ENCODE peak calls at places on chromosomes 13 and 19, in four cellular contexts. Q is IMR-90, I is endothelial cell of umbilical vein, X is GM12878. H is an unnamed sample.
A peak's percentile ranks its signal among the peaks of the same experiment; 100 is the strongest.

GRCh38 chr19:18789883-18790565 is 1.1 kb downstream of the COMP start:
- DNase-seq in Q (no peak), I (no peak), X (no peak), H (peak; percentile 78)

GRCh38 chr13:80297503-80297902 is 43.4 kb downstream of the SPRY2 start:
- DNase-seq in X (no peak), Q (no peak), I (no peak), H (no peak)

GRCh38 chr13:73417012-73417615 is 358.3 kb downstream of the KLF5 start:
- DNase-seq in Q (no peak), I (no peak), X (no peak), H (no peak)

GRCh38 chr19:5172859-5173577 is 167.6 kb downstream of the PTPRS start:
- DNase-seq in I (peak; percentile 76), Q (peak; percentile 98), X (no peak), H (no peak)

GRCh38 chr13:100040196-100040595 is 48.7 kb upstream of the PCCA start:
- DNase-seq in X (no peak), I (no peak), Q (no peak), H (no peak)

GRCh38 chr13:26968431-26969335 is 202.9 kb downstream of the USP12 start:
- DNase-seq in Q (peak; percentile 23), X (no peak), I (no peak), H (no peak)

GRCh38 chr13:28819046-28819747 is 942 bp upstream of the MTUS2 start:
- DNase-seq in I (peak; percentile 14), X (no peak), Q (peak; percentile 12), H (peak; percentile 8)

GRCh38 chr13:78660130-78660857 is 1.3 kb upstream of the OBI1 start:
- DNase-seq in X (no peak), I (peak; percentile 11), Q (no peak), H (no peak)

GRCh38 chr13:71751074-71751473 is 115.9 kb downstream of the DACH1 start:
- DNase-seq in Q (no peak), I (no peak), X (no peak), H (no peak)

GRCh38 chr13:46341112-46341711 is 45.8 kb downstream of the RUBCNL start:
- DNase-seq in Q (peak; percentile 50), X (peak; percentile 51), I (no peak), H (no peak)

GRCh38 chr13:71603255-71603654 is 263.7 kb downstream of the DACH1 start:
- DNase-seq in X (no peak), Q (no peak), I (no peak), H (no peak)

GRCh38 chr13:112885782-112886268 is 83.2 kb upstream of the MCF2L start:
- DNase-seq in Q (peak; percentile 87), X (no peak), I (peak; percentile 83), H (peak; percentile 50)

GRCh38 chr19:15463865-15464371 is 426 bp downstream of the RASAL3 start:
- DNase-seq in Q (no peak), I (no peak), X (no peak), H (no peak)

GRCh38 chr19:15461694-15462093 is 2.6 kb downstream of the RASAL3 start:
- DNase-seq in Q (no peak), I (no peak), X (no peak), H (no peak)

GRCh38 chr19:15467734-15468214 is 3.4 kb upstream of the RASAL3 start:
- DNase-seq in X (no peak), Q (no peak), I (no peak), H (no peak)

GRCh38 chr19:15466851-15467733 is 2.7 kb upstream of the RASAL3 start:
- DNase-seq in Q (peak; percentile 43), I (peak; percentile 99), X (peak; percentile 97), H (no peak)

GRCh38 chr19:15464394-15465385 is at the start of gene RASAL3:
- DNase-seq in X (peak; percentile 51), Q (no peak), I (no peak), H (no peak)
- TF ChIP-seq FOS in X (no peak), Q (no peak), I (no peak), H (no peak)

DNA sequence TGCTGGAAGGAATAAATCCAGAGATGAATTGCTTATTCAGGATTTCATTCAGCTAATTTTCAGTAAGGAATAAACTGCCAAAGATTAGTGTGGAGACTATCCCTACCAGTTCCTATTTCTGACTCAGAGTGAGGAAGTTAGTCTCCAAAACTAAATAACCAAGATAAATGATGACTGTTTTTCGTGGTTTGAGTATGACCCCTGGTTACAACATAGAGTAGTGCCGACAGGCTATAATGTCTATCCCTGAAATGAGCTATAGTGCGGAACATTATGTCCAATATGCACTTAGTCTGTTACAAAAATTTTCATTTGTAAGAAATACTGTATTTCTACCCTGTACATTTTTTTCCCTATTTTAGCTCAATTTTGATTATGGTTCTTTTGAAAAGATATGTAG is 51.4 kb downstream of the NBEA start:
- DNase-seq in X (no peak), Q (no peak), I (no peak), H (no peak)
- TF ChIP-seq FOS in X (no peak), Q (no peak), I (peak; percentile 10), H (no peak)

GRCh38 chr19:43474487-43474886 is 9.1 kb upstream of the LYPD3 start:
- DNase-seq in I (no peak), Q (no peak), X (no peak), H (no peak)
- TF ChIP-seq FOS in I (no peak), Q (no peak), X (no peak), H (no peak)

DNA sequence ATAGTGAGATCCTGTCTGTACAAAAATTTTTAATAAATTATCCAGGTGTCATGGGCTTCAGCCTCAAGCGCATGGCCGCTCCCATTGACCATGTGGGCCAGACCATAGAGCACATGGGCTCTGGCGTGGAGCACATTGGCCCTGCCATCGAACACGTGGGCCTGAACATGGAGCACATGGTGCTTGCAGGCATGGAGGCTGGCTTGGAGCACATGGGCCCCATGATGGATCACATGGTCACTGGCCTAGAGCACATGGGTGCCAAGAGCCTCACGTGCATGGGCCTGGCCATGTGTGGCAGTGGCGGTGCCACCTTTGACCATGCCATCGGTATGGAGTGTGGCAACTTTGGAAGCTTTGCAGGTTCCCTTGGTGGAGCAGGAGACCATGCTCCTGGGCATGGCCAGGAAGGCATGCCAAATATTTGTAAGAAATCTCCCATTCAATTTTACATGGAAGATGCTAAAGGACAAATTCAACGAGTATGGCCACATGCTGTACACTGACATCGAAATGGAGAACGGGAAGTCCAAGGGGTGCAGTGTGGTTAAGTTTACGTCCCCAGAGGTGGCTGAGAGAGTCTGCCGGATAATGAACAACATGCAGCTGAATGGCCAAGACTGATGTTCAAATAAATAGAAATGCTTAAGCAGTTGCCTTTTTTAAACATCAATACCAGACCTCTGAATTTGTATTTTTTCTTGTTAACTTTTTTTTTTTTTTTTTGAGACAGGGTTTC is 21.3 kb upstream of the SLC1A5 start:
- DNase-seq in X (no peak), Q (no peak), I (no peak), H (no peak)
- TF ChIP-seq FOS in X (no peak), Q (no peak), I (no peak), H (no peak)

GRCh38 chr19:1064661-1065605 is 2.0 kb upstream of the ARHGAP45 start:
- DNase-seq in I (peak; percentile 55), Q (peak; percentile 68), X (no peak), H (no peak)
- TF ChIP-seq FOS in I (no peak), Q (no peak), X (no peak), H (no peak)

GRCh38 chr13:94548382-94549240 is 47.3 kb downstream of the TGDS start:
- DNase-seq in I (no peak), Q (peak; percentile 29), X (peak; percentile 8), H (no peak)

GRCh38 chr13:94552095-94552494 is 43.9 kb downstream of the TGDS start:
- DNase-seq in I (no peak), X (no peak), Q (no peak), H (no peak)

GRCh38 chr13:94549241-94550029 is 46.5 kb downstream of the TGDS start:
- DNase-seq in Q (peak; percentile 96), I (peak; percentile 96), X (peak; percentile 93), H (peak; percentile 93)

GRCh38 chr13:94553766-94554165 is 42.2 kb downstream of the TGDS start:
- DNase-seq in Q (no peak), X (no peak), I (no peak), H (no peak)

GRCh38 chr13:94550030-94550738 is 45.8 kb downstream of the TGDS start:
- DNase-seq in I (no peak), Q (peak; percentile 52), X (peak; percentile 4), H (no peak)
- TF ChIP-seq FOS in I (no peak), Q (no peak), X (no peak), H (no peak)

GRCh38 chr13:43348397-43348796 is 325.0 kb downstream of the DNAJC15 start:
- DNase-seq in Q (peak; percentile 62), I (peak; percentile 62), X (no peak), H (no peak)

GRCh38 chr13:43346427-43346826 is 323.0 kb downstream of the DNAJC15 start:
- DNase-seq in I (no peak), Q (no peak), X (no peak), H (no peak)
- TF ChIP-seq FOS in I (no peak), Q (no peak), X (no peak), H (no peak)

GRCh38 chr13:101522607-101523006 is 70.1 kb downstream of the ITGBL1 start:
- DNase-seq in Q (no peak), X (no peak), I (no peak), H (no peak)

GRCh38 chr13:101523154-101523669 is 70.7 kb downstream of the ITGBL1 start:
- DNase-seq in X (no peak), Q (no peak), I (no peak), H (no peak)

GRCh38 chr13:101521371-101521770 is 68.9 kb downstream of the ITGBL1 start:
- DNase-seq in X (no peak), Q (no peak), I (no peak), H (no peak)

GRCh38 chr13:101520672-101521071 is 68.2 kb downstream of the ITGBL1 start:
- DNase-seq in X (no peak), Q (peak; percentile 86), I (peak; percentile 48), H (no peak)

DNA sequence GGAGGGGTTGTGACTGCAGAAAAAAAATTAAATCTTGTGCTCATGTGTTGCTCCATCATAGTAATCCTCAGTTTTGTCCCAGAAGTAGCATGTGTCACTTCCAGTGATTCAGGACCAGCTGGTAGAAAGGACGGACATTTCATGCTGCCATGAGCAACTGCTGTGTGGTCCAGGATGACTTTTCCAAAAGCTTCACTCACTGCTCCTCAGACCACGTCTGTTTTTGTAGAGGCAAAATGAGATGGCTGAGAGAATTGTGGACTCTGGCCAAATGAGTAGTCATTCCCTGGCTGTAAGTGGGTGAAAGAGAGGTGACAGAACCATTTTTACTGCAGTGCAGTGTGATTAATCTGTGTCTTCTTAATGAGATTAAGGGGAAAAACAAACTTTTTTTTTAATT is 71.3 kb downstream of the ITGBL1 start:
- DNase-seq in Q (peak; percentile 84), X (no peak), I (peak; percentile 59), H (no peak)
- TF ChIP-seq FOS in Q (no peak), X (no peak), I (peak; percentile 56), H (no peak)